ENCODE peak calls at places on chromosomes 16 and 17, in nine cellular contexts. One of them, this sample, is unnamed.

GRCh38 chr17:78804777-78805176 is 22.7 kb upstream of the CYTH1 start:
- DNase-seq in K562: no peak
- DNase-seq in endodermal cell: no peak
- DNase-seq in A549: no peak
- DNase-seq in CD8-positive, alpha-beta memory T cell: no peak
- DNase-seq in CD8-positive, alpha-beta T cell: no peak
- DNase-seq in tibial artery: no peak
- DNase-seq in brain microvascular endothelial cell: no peak
- DNase-seq in trophoblast cell: no peak
- DNase-seq in this sample: no peak

GRCh38 chr16:53745126-53745525 is 41.2 kb downstream of the FTO start:
- DNase-seq in K562: no peak
- DNase-seq in endodermal cell: no peak
- DNase-seq in A549: no peak
- DNase-seq in CD8-positive, alpha-beta memory T cell: no peak
- DNase-seq in CD8-positive, alpha-beta T cell: no peak
- DNase-seq in tibial artery: no peak
- DNase-seq in brain microvascular endothelial cell: no peak
- DNase-seq in trophoblast cell: peak
- DNase-seq in this sample: no peak

GRCh38 chr17:45325810-45326209 is 9.0 kb upstream of the MAP3K14 start:
- DNase-seq in K562: no peak
- DNase-seq in endodermal cell: peak
- DNase-seq in A549: no peak
- DNase-seq in CD8-positive, alpha-beta memory T cell: no peak
- DNase-seq in CD8-positive, alpha-beta T cell: no peak
- DNase-seq in tibial artery: no peak
- DNase-seq in brain microvascular endothelial cell: no peak
- DNase-seq in trophoblast cell: peak
- DNase-seq in this sample: peak

GRCh38 chr17:11326492-11326891 is 85.5 kb downstream of the SHISA6 start:
- DNase-seq in K562: no peak
- DNase-seq in endodermal cell: no peak
- DNase-seq in A549: no peak
- DNase-seq in CD8-positive, alpha-beta memory T cell: no peak
- DNase-seq in CD8-positive, alpha-beta T cell: no peak
- DNase-seq in tibial artery: no peak
- DNase-seq in brain microvascular endothelial cell: no peak
- DNase-seq in trophoblast cell: no peak
- DNase-seq in this sample: no peak

GRCh38 chr17:70905796-70906195 is 736.5 kb downstream of the KCNJ2 start:
- DNase-seq in K562: no peak
- DNase-seq in endodermal cell: no peak
- DNase-seq in A549: peak
- DNase-seq in CD8-positive, alpha-beta memory T cell: no peak
- DNase-seq in CD8-positive, alpha-beta T cell: no peak
- DNase-seq in tibial artery: peak
- DNase-seq in brain microvascular endothelial cell: peak
- DNase-seq in trophoblast cell: no peak
- DNase-seq in this sample: no peak

GRCh38 chr16:22217890-22218730 is 12.0 kb downstream of the EEF2K start:
- DNase-seq in K562: peak
- DNase-seq in endodermal cell: peak
- DNase-seq in A549: peak
- DNase-seq in CD8-positive, alpha-beta memory T cell: no peak
- DNase-seq in CD8-positive, alpha-beta T cell: no peak
- DNase-seq in tibial artery: peak
- DNase-seq in brain microvascular endothelial cell: no peak
- DNase-seq in trophoblast cell: no peak
- DNase-seq in this sample: peak

GRCh38 chr17:75588546-75589016 is 981 bp downstream of the MYO15B start:
- DNase-seq in K562: no peak
- DNase-seq in endodermal cell: no peak
- DNase-seq in A549: no peak
- DNase-seq in CD8-positive, alpha-beta memory T cell: peak
- DNase-seq in CD8-positive, alpha-beta T cell: no peak
- DNase-seq in tibial artery: peak
- DNase-seq in brain microvascular endothelial cell: no peak
- DNase-seq in trophoblast cell: no peak
- DNase-seq in this sample: no peak

GRCh38 chr16:54277845-54278703 is 8.5 kb downstream of the IRX3 start:
- DNase-seq in K562: no peak
- DNase-seq in endodermal cell: peak
- DNase-seq in A549: no peak
- DNase-seq in CD8-positive, alpha-beta memory T cell: no peak
- DNase-seq in CD8-positive, alpha-beta T cell: no peak
- DNase-seq in tibial artery: no peak
- DNase-seq in brain microvascular endothelial cell: no peak
- DNase-seq in trophoblast cell: no peak
- DNase-seq in this sample: no peak

GRCh38 chr17:237406-237955 is 56.0 kb upstream of the DOC2B start:
- DNase-seq in K562: no peak
- DNase-seq in endodermal cell: peak
- DNase-seq in A549: no peak
- DNase-seq in CD8-positive, alpha-beta memory T cell: peak
- DNase-seq in CD8-positive, alpha-beta T cell: no peak
- DNase-seq in tibial artery: peak
- DNase-seq in brain microvascular endothelial cell: no peak
- DNase-seq in trophoblast cell: no peak
- DNase-seq in this sample: no peak

GRCh38 chr17:26792486-26792885 is 501.4 kb upstream of the WSB1 start:
- DNase-seq in K562: no peak
- DNase-seq in endodermal cell: no peak
- DNase-seq in A549: no peak
- DNase-seq in CD8-positive, alpha-beta memory T cell: no peak
- DNase-seq in CD8-positive, alpha-beta T cell: no peak
- DNase-seq in tibial artery: no peak
- DNase-seq in brain microvascular endothelial cell: no peak
- DNase-seq in trophoblast cell: no peak
- DNase-seq in this sample: no peak

GRCh38 chr17:79923974-79924638 is 84.9 kb upstream of the CBX4 start:
- DNase-seq in K562: peak
- DNase-seq in endodermal cell: peak
- DNase-seq in A549: peak
- DNase-seq in CD8-positive, alpha-beta memory T cell: no peak
- DNase-seq in CD8-positive, alpha-beta T cell: no peak
- DNase-seq in tibial artery: no peak
- DNase-seq in brain microvascular endothelial cell: no peak
- DNase-seq in trophoblast cell: no peak
- DNase-seq in this sample: no peak

GRCh38 chr17:45293413-45294211 is 23.2 kb downstream of the MAP3K14 start:
- DNase-seq in K562: peak
- DNase-seq in endodermal cell: peak
- DNase-seq in A549: peak
- DNase-seq in CD8-positive, alpha-beta memory T cell: peak
- DNase-seq in CD8-positive, alpha-beta T cell: no peak
- DNase-seq in tibial artery: peak
- DNase-seq in brain microvascular endothelial cell: peak
- DNase-seq in trophoblast cell: peak
- DNase-seq in this sample: peak

GRCh38 chr16:47732122-47732805 is 271.1 kb downstream of the PHKB start:
- DNase-seq in K562: no peak
- DNase-seq in endodermal cell: no peak
- DNase-seq in A549: peak
- DNase-seq in CD8-positive, alpha-beta memory T cell: no peak
- DNase-seq in CD8-positive, alpha-beta T cell: no peak
- DNase-seq in tibial artery: no peak
- DNase-seq in brain microvascular endothelial cell: peak
- DNase-seq in trophoblast cell: no peak
- DNase-seq in this sample: no peak

GRCh38 chr17:199195-199604 is 17.8 kb upstream of the DOC2B start:
- DNase-seq in K562: no peak
- DNase-seq in endodermal cell: no peak
- DNase-seq in A549: no peak
- DNase-seq in CD8-positive, alpha-beta memory T cell: no peak
- DNase-seq in CD8-positive, alpha-beta T cell: no peak
- DNase-seq in tibial artery: no peak
- DNase-seq in brain microvascular endothelial cell: no peak
- DNase-seq in trophoblast cell: no peak
- DNase-seq in this sample: no peak

GRCh38 chr17:55635253-55635766 is 87.4 kb downstream of the TMEM100 start:
- DNase-seq in K562: no peak
- DNase-seq in endodermal cell: no peak
- DNase-seq in A549: no peak
- DNase-seq in CD8-positive, alpha-beta memory T cell: no peak
- DNase-seq in CD8-positive, alpha-beta T cell: no peak
- DNase-seq in tibial artery: no peak
- DNase-seq in brain microvascular endothelial cell: no peak
- DNase-seq in trophoblast cell: no peak
- DNase-seq in this sample: no peak

GRCh38 chr17:17551361-17551760 is 40.1 kb downstream of the PEMT start:
- DNase-seq in K562: no peak
- DNase-seq in endodermal cell: no peak
- DNase-seq in A549: no peak
- DNase-seq in CD8-positive, alpha-beta memory T cell: no peak
- DNase-seq in CD8-positive, alpha-beta T cell: no peak
- DNase-seq in tibial artery: no peak
- DNase-seq in brain microvascular endothelial cell: no peak
- DNase-seq in trophoblast cell: no peak
- DNase-seq in this sample: no peak

GRCh38 chr17:34703533-34703932 is 124.2 kb downstream of the TMEM132E start:
- DNase-seq in K562: peak
- DNase-seq in endodermal cell: peak
- DNase-seq in A549: peak
- DNase-seq in CD8-positive, alpha-beta memory T cell: no peak
- DNase-seq in CD8-positive, alpha-beta T cell: peak
- DNase-seq in tibial artery: no peak
- DNase-seq in brain microvascular endothelial cell: peak
- DNase-seq in trophoblast cell: peak
- DNase-seq in this sample: no peak

GRCh38 chr17:77218902-77219301 is 78.1 kb downstream of the SEC14L1 start:
- DNase-seq in K562: no peak
- DNase-seq in endodermal cell: no peak
- DNase-seq in A549: no peak
- DNase-seq in CD8-positive, alpha-beta memory T cell: no peak
- DNase-seq in CD8-positive, alpha-beta T cell: no peak
- DNase-seq in tibial artery: no peak
- DNase-seq in brain microvascular endothelial cell: no peak
- DNase-seq in trophoblast cell: no peak
- DNase-seq in this sample: no peak

GRCh38 chr17:6279659-6280058 is 155.3 kb downstream of the AIPL1 start:
- DNase-seq in K562: no peak
- DNase-seq in endodermal cell: peak
- DNase-seq in A549: peak
- DNase-seq in CD8-positive, alpha-beta memory T cell: no peak
- DNase-seq in CD8-positive, alpha-beta T cell: no peak
- DNase-seq in tibial artery: no peak
- DNase-seq in brain microvascular endothelial cell: no peak
- DNase-seq in trophoblast cell: peak
- DNase-seq in this sample: no peak

GRCh38 chr16:81526199-81526598 is 81.6 kb downstream of the CMIP start:
- DNase-seq in K562: no peak
- DNase-seq in endodermal cell: no peak
- DNase-seq in A549: no peak
- DNase-seq in CD8-positive, alpha-beta memory T cell: no peak
- DNase-seq in CD8-positive, alpha-beta T cell: no peak
- DNase-seq in tibial artery: no peak
- DNase-seq in brain microvascular endothelial cell: no peak
- DNase-seq in trophoblast cell: no peak
- DNase-seq in this sample: no peak
- H3K27ac ChIP-seq in K562: peak
- H3K27ac ChIP-seq in endodermal cell: peak
- H3K27ac ChIP-seq in A549: peak
- H3K27ac ChIP-seq in CD8-positive, alpha-beta memory T cell: peak
- H3K27ac ChIP-seq in CD8-positive, alpha-beta T cell: no peak
- H3K27ac ChIP-seq in tibial artery: no peak
- H3K27ac ChIP-seq in brain microvascular endothelial cell: peak
- H3K27ac ChIP-seq in trophoblast cell: no peak
- H3K27ac ChIP-seq in this sample: no peak

GRCh38 chr17:74467221-74467951 is 952 bp downstream of the CD300A start:
- DNase-seq in K562: no peak
- DNase-seq in endodermal cell: no peak
- DNase-seq in A549: no peak
- DNase-seq in CD8-positive, alpha-beta memory T cell: no peak
- DNase-seq in CD8-positive, alpha-beta T cell: no peak
- DNase-seq in tibial artery: no peak
- DNase-seq in brain microvascular endothelial cell: no peak
- DNase-seq in trophoblast cell: no peak
- DNase-seq in this sample: no peak
- H3K27ac ChIP-seq in K562: no peak
- H3K27ac ChIP-seq in endodermal cell: no peak
- H3K27ac ChIP-seq in A549: no peak
- H3K27ac ChIP-seq in CD8-positive, alpha-beta memory T cell: peak
- H3K27ac ChIP-seq in CD8-positive, alpha-beta T cell: peak
- H3K27ac ChIP-seq in tibial artery: no peak
- H3K27ac ChIP-seq in brain microvascular endothelial cell: no peak
- H3K27ac ChIP-seq in trophoblast cell: no peak
- H3K27ac ChIP-seq in this sample: peak

GRCh38 chr17:58527306-58527705 is 12.9 kb upstream of the MTMR4 start:
- DNase-seq in K562: no peak
- DNase-seq in endodermal cell: no peak
- DNase-seq in A549: no peak
- DNase-seq in CD8-positive, alpha-beta memory T cell: no peak
- DNase-seq in CD8-positive, alpha-beta T cell: no peak
- DNase-seq in tibial artery: no peak
- DNase-seq in brain microvascular endothelial cell: no peak
- DNase-seq in trophoblast cell: no peak
- DNase-seq in this sample: no peak
- H3K27ac ChIP-seq in K562: no peak
- H3K27ac ChIP-seq in endodermal cell: no peak
- H3K27ac ChIP-seq in A549: no peak
- H3K27ac ChIP-seq in CD8-positive, alpha-beta memory T cell: no peak
- H3K27ac ChIP-seq in CD8-positive, alpha-beta T cell: no peak
- H3K27ac ChIP-seq in tibial artery: peak
- H3K27ac ChIP-seq in brain microvascular endothelial cell: peak
- H3K27ac ChIP-seq in trophoblast cell: no peak
- H3K27ac ChIP-seq in this sample: peak

GRCh38 chr16:2033057-2033911 is 6.6 kb downstream of the NHERF2 start:
- DNase-seq in K562: peak
- DNase-seq in endodermal cell: peak
- DNase-seq in A549: peak
- DNase-seq in CD8-positive, alpha-beta memory T cell: no peak
- DNase-seq in CD8-positive, alpha-beta T cell: no peak
- DNase-seq in tibial artery: peak
- DNase-seq in brain microvascular endothelial cell: peak
- DNase-seq in trophoblast cell: no peak
- DNase-seq in this sample: peak

GRCh38 chr16:2030036-2030435 is 3.3 kb downstream of the NHERF2 start:
- DNase-seq in K562: no peak
- DNase-seq in endodermal cell: no peak
- DNase-seq in A549: no peak
- DNase-seq in CD8-positive, alpha-beta memory T cell: no peak
- DNase-seq in CD8-positive, alpha-beta T cell: no peak
- DNase-seq in tibial artery: no peak
- DNase-seq in brain microvascular endothelial cell: no peak
- DNase-seq in trophoblast cell: no peak
- DNase-seq in this sample: no peak

GRCh38 chr16:2029350-2029749 is 2.6 kb downstream of the NHERF2 start:
- DNase-seq in K562: no peak
- DNase-seq in endodermal cell: no peak
- DNase-seq in A549: no peak
- DNase-seq in CD8-positive, alpha-beta memory T cell: no peak
- DNase-seq in CD8-positive, alpha-beta T cell: no peak
- DNase-seq in tibial artery: no peak
- DNase-seq in brain microvascular endothelial cell: no peak
- DNase-seq in trophoblast cell: no peak
- DNase-seq in this sample: no peak

GRCh38 chr16:2032285-2033056 is 5.8 kb downstream of the NHERF2 start:
- DNase-seq in K562: peak
- DNase-seq in endodermal cell: no peak
- DNase-seq in A549: no peak
- DNase-seq in CD8-positive, alpha-beta memory T cell: no peak
- DNase-seq in CD8-positive, alpha-beta T cell: no peak
- DNase-seq in tibial artery: no peak
- DNase-seq in brain microvascular endothelial cell: no peak
- DNase-seq in trophoblast cell: no peak
- DNase-seq in this sample: no peak

GRCh38 chr16:2031081-2031577 is 4.4 kb downstream of the NHERF2 start:
- DNase-seq in K562: no peak
- DNase-seq in endodermal cell: no peak
- DNase-seq in A549: no peak
- DNase-seq in CD8-positive, alpha-beta memory T cell: no peak
- DNase-seq in CD8-positive, alpha-beta T cell: no peak
- DNase-seq in tibial artery: no peak
- DNase-seq in brain microvascular endothelial cell: no peak
- DNase-seq in trophoblast cell: no peak
- DNase-seq in this sample: no peak
- H3K27ac ChIP-seq in K562: no peak
- H3K27ac ChIP-seq in endodermal cell: no peak
- H3K27ac ChIP-seq in A549: no peak
- H3K27ac ChIP-seq in CD8-positive, alpha-beta memory T cell: no peak
- H3K27ac ChIP-seq in CD8-positive, alpha-beta T cell: no peak
- H3K27ac ChIP-seq in tibial artery: peak
- H3K27ac ChIP-seq in brain microvascular endothelial cell: no peak
- H3K27ac ChIP-seq in trophoblast cell: no peak
- H3K27ac ChIP-seq in this sample: no peak